ENCODE peak calls at places on chromosomes 4 and X, in five cellular contexts. M is breast epithelium; K is tibial artery; T is pancreas; R is CD8-positive, alpha-beta memory T cell. G is an unnamed sample. For H3K36me3, the result is how much of the 10 kb centered on the place peaks cover.

GRCh38 chr4:152264106-152264505 is 271.8 kb downstream of the FBXW7 start:
- DNase-seq in M (no peak), K (no peak), T (no peak), R (no peak), G (no peak)

GRCh38 chrX:12304261-12304660 is 166.0 kb downstream of the FRMPD4 start:
- DNase-seq in M (no peak), K (no peak), T (no peak), R (no peak), G (no peak)

GRCh38 chr4:89216866-89217265 is 90.7 kb downstream of the GPRIN3 start:
- DNase-seq in M (no peak), K (no peak), T (no peak), R (no peak), G (no peak)

GRCh38 chr4:87014284-87014782 is 79.5 kb downstream of the AFF1 start:
- DNase-seq in M (no peak), K (no peak), T (no peak), R (no peak), G (no peak)

GRCh38 chr4:182065255-182065654 is 177.9 kb upstream of the TENM3 start:
- DNase-seq in M (no peak), K (no peak), T (no peak), R (no peak), G (no peak)

GRCh38 chr4:174707277-174707676 is 121.8 kb downstream of the GLRA3 start:
- DNase-seq in M (no peak), K (no peak), T (no peak), R (no peak), G (no peak)

GRCh38 chrX:3516051-3516541 is 169.6 kb upstream of the MXRA5 start:
- DNase-seq in M (no peak), K (no peak), T (no peak), R (no peak), G (no peak)

GRCh38 chr4:38591617-38592337 is 72.2 kb upstream of the KLF3 start:
- DNase-seq in M (no peak), K (no peak), T (no peak), R (no peak), G (no peak)

GRCh38 chrX:14361430-14361829 is 167.9 kb upstream of the GLRA2 start:
- DNase-seq in M (no peak), K (no peak), T (no peak), R (no peak), G (no peak)

GRCh38 chr4:48064349-48064748 is 47.8 kb downstream of the NIPAL1 start:
- DNase-seq in M (no peak), K (no peak), T (no peak), R (no peak), G (no peak)

GRCh38 chr4:78552398-78553396 is 1.1 kb downstream of the ANXA3 start:
- DNase-seq in M (no peak), K (no peak), T (no peak), R (no peak), G (no peak)
- H3K27ac ChIP-seq in M (peak), K (no peak), T (peak), R (no peak), G (peak)

DNA sequence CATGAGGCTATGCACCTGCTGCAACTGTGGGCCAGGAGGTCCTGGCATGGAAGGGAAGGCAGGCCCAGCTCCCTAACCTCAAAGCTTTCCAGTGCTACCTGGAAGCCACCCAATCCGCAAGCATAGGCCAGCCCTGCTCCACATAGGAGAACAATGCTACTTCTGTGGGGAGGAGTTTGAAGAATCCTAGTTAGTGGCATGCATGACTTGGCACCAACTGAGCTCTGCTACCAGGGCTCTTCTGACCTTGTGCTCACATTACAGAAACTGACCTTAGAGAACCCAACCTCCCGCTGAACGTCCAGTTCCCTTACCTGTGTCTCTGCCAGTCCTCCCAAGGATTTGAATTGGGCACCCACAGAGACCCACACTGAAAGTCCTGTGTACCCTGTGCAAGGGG is 58.8 kb downstream of the USP46 start:
- DNase-seq in M (no peak), K (no peak), T (no peak), R (no peak), G (no peak)
- H3K36me3 ChIP-seq in M (under half), K (under half), T (under half), R (under half), G (under half)

GRCh38 chrX:153690466-153690865 is 2.7 kb downstream of the SLC6A8 start:
- DNase-seq in M (no peak), K (no peak), T (peak), R (no peak), G (peak)

GRCh38 chrX:153688071-153688470 is 345 bp downstream of the SLC6A8 start:
- DNase-seq in M (no peak), K (no peak), T (peak), R (no peak), G (peak)

GRCh38 chrX:153688534-153688899 is 791 bp downstream of the SLC6A8 start:
- DNase-seq in M (no peak), K (no peak), T (peak), R (no peak), G (no peak)

GRCh38 chrX:153689654-153690465 is 2.1 kb downstream of the SLC6A8 start:
- DNase-seq in M (no peak), K (no peak), T (peak), R (no peak), G (no peak)

GRCh38 chrX:153688900-153689590 is 1.3 kb downstream of the SLC6A8 start:
- DNase-seq in M (peak), K (peak), T (peak), R (no peak), G (peak)
- H3K27ac ChIP-seq in M (peak), K (peak), T (no peak), R (peak), G (peak)

GRCh38 chr4:159352609-159353008 is 249.7 kb downstream of the RAPGEF2 start:
- DNase-seq in M (no peak), K (no peak), T (no peak), R (no peak), G (no peak)

GRCh38 chr4:159353422-159354116 is 250.7 kb downstream of the RAPGEF2 start:
- DNase-seq in M (no peak), K (no peak), T (no peak), R (no peak), G (no peak)

GRCh38 chr4:159357350-159357749 is 254.5 kb downstream of the RAPGEF2 start:
- DNase-seq in M (no peak), K (no peak), T (no peak), R (no peak), G (no peak)

GRCh38 chr4:159358226-159358625 is 255.3 kb downstream of the RAPGEF2 start:
- DNase-seq in M (no peak), K (no peak), T (no peak), R (no peak), G (no peak)

GRCh38 chr4:159355456-159355855 is 252.6 kb downstream of the RAPGEF2 start:
- DNase-seq in M (no peak), K (no peak), T (no peak), R (no peak), G (no peak)
- H3K36me3 ChIP-seq in M (under half), K (half or more), T (under half), R (under half), G (half or more)

GRCh38 chr4:3774253-3774883 is 8.2 kb downstream of the ADRA2C start:
- DNase-seq in M (no peak), K (no peak), T (peak), R (no peak), G (no peak)
- H3K27ac ChIP-seq in M (no peak), K (no peak), T (no peak), R (no peak), G (no peak)

G was measured in psoas muscle.